ENCODE peak calls at places on chromosomes 11 and 22, in five cellular contexts. H is colonic mucosa, R is fibroblast of lung, F is body of pancreas, G is HFF-Myc. Z is an unnamed sample.

GRCh38 chr11:8192016-8192895 is 23.4 kb upstream of the RIC3 start:
- DNase-seq in H (peak; percentile 63), R (peak; percentile 72), F (peak; percentile 79), G (peak; percentile 44), Z (peak; percentile 63)

GRCh38 chr11:85941380-85941973 is 86.3 kb downstream of the CCDC83 start:
- DNase-seq in H (peak; percentile 39), R (peak; percentile 80), F (peak; percentile 57), G (no peak), Z (peak; percentile 74)

GRCh38 chr11:47282462-47282861 is 12.5 kb downstream of the MADD start:
- DNase-seq in H (no peak), R (no peak), F (no peak), G (no peak), Z (no peak)

GRCh38 chr11:110076388-110076965 is 16.7 kb upstream of the ZC3H12C start:
- DNase-seq in H (peak; percentile 78), R (no peak), F (no peak), G (no peak), Z (no peak)

GRCh38 chr22:21690401-21690801 is 24.6 kb downstream of the PPIL2 start:
- DNase-seq in H (no peak), R (no peak), F (peak; percentile 35), G (no peak), Z (no peak)

GRCh38 chr11:112290462-112290894 is 29.8 kb upstream of the PLET1 start:
- DNase-seq in H (no peak), R (peak; percentile 6), F (no peak), G (no peak), Z (no peak)

GRCh38 chr11:88543902-88544655 is 206.5 kb upstream of the CTSC start:
- DNase-seq in H (peak; percentile 84), R (peak; percentile 93), F (peak; percentile 82), G (peak; percentile 96), Z (peak; percentile 91)

GRCh38 chr11:46555269-46556054 is 38.4 kb downstream of the AMBRA1 start:
- DNase-seq in H (no peak), R (peak; percentile 12), F (no peak), G (no peak), Z (no peak)

GRCh38 chr22:35177811-35178210 is 79.5 kb upstream of the HMGXB4 start:
- DNase-seq in H (no peak), R (no peak), F (no peak), G (no peak), Z (no peak)

GRCh38 chr11:128500488-128500887 is 86.9 kb downstream of the ETS1 start:
- DNase-seq in H (no peak), R (no peak), F (no peak), G (no peak), Z (peak; percentile 62)

GRCh38 chr11:69708731-69709401 is 5.0 kb upstream of the FGF19 start:
- DNase-seq in H (no peak), R (no peak), F (no peak), G (no peak), Z (no peak)

GRCh38 chr11:93542753-93543246 is 391 bp downstream of the SMCO4 start:
- DNase-seq in H (peak; percentile 37), R (no peak), F (no peak), G (no peak), Z (no peak)

GRCh38 chr22:39205344-39206021 is 39.3 kb downstream of the PDGFB start:
- DNase-seq in H (no peak), R (peak; percentile 67), F (no peak), G (no peak), Z (peak; percentile 78)

GRCh38 chr11:73248526-73249185 is 23.5 kb upstream of the P2RY6 start:
- DNase-seq in H (no peak), R (no peak), F (no peak), G (no peak), Z (no peak)

GRCh38 chr11:75174781-75175370 is 24.0 kb downstream of the SLCO2B1 start:
- DNase-seq in H (no peak), R (no peak), F (no peak), G (no peak), Z (peak; percentile 34)

GRCh38 chr11:86869966-86870570 is 69.7 kb downstream of the PRSS23 start:
- DNase-seq in H (peak; percentile 60), R (peak; percentile 71), F (peak; percentile 70), G (peak; percentile 48), Z (peak; percentile 63)

GRCh38 chr11:72591785-72592490 is 82.3 kb downstream of the PDE2A start:
- DNase-seq in H (no peak), R (no peak), F (no peak), G (no peak), Z (no peak)

GRCh38 chr22:33871935-33872334 is 48.3 kb downstream of the LARGE1 start:
- DNase-seq in H (no peak), R (no peak), F (no peak), G (no peak), Z (peak; percentile 37)

GRCh38 chr11:34407121-34407813 is 31.5 kb upstream of the CAT start:
- DNase-seq in H (no peak), R (no peak), F (no peak), G (no peak), Z (no peak)

GRCh38 chr11:99979052-99979451 is 708.0 kb upstream of the ARHGAP42 start:
- DNase-seq in H (no peak), R (no peak), F (no peak), G (no peak), Z (no peak)

GRCh38 chr11:20933086-20933485 is 263.7 kb downstream of the NELL1 start:
- DNase-seq in H (no peak), R (no peak), F (no peak), G (no peak), Z (no peak)

GRCh38 chr22:45162531-45162930 is 1.2 kb upstream of the NUP50 start:
- DNase-seq in H (peak; percentile 22), R (peak; percentile 9), F (no peak), G (no peak), Z (no peak)

GRCh38 chr22:45159652-45160462 is 3.9 kb upstream of the NUP50 start:
- DNase-seq in H (peak; percentile 49), R (no peak), F (peak; percentile 60), G (no peak), Z (peak; percentile 38)

GRCh38 chr22:45155050-45155840 is 8.5 kb upstream of the NUP50 start:
- DNase-seq in H (no peak), R (peak; percentile 68), F (no peak), G (no peak), Z (peak; percentile 72)

GRCh38 chr22:45154383-45154782 is 9.3 kb upstream of the NUP50 start:
- DNase-seq in H (no peak), R (peak; percentile 11), F (no peak), G (no peak), Z (peak; percentile 67)

DNA sequence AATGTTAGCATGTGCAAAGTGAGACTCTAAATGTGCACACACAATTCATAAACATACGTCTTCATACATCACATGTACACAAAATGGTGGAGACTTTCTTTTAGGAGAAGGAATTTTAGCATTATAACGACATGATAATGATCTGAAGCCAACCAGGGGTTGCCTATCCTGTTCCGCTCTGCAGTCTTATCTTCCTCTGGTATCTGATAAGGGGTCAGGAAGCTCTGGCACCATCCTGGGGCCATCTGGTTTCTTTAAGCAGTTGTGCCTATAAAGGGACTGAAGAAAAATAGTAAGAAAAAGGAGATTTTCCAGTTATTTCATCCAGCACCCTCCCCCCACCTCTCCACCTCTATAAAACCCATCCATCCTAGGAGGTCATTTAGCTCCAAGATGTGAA is 5.8 kb upstream of the NUP50 start:
- DNase-seq in H (no peak), R (no peak), F (no peak), G (no peak), Z (no peak)
- TF ChIP-seq CTCF in H (no peak), R (no peak), F (no peak), G (no peak), Z (no peak)

GRCh38 chr11:133531450-133531849 is 851 bp downstream of the OPCML start:
- DNase-seq in H (no peak), R (no peak), F (no peak), G (no peak), Z (no peak)

GRCh38 chr11:133531971-133532651 is at the start of gene OPCML:
- DNase-seq in H (no peak), R (no peak), F (no peak), G (no peak), Z (no peak)

GRCh38 chr11:133530501-133530835 is 1.8 kb downstream of the OPCML start:
- DNase-seq in H (no peak), R (no peak), F (no peak), G (no peak), Z (no peak)

GRCh38 chr11:133526790-133527189 is 5.5 kb downstream of the OPCML start:
- DNase-seq in H (no peak), R (no peak), F (no peak), G (no peak), Z (no peak)

DNA sequence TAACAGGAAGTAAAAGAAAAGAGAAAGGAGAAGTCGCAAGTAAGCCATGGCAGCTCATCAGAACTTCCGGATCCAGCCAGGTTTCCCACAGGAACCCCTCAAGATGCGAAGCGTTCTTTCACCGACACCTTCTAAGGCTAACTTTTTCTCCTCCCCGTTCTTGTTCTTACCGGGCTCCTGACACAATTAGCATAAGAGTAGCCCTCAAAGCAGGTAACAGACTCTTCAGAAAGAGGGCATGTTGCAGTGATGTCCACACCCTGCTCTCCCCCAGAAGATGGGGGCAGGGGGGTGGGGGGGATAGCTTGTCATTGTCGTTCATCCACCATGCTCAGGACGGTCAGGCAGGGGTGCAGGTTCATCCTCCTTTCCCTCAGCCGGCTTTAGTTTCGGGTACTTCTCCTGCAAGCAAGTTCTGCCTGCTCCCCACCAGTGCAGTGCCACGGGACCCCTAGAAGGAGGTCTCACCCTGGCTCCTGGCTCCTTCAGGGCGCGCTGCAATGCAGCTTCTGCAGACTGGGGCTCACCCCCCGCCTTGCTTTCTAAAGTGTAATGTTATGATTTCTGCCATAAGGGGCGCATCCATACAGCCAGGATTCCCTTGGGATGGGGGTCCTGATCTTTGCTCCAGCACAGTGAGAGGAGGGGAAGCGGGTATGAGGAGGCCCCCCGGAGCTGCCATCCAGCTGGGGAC is 2.3 kb downstream of the OPCML start:
- DNase-seq in H (no peak), R (no peak), F (no peak), G (no peak), Z (no peak)
- TF ChIP-seq CTCF in H (no peak), R (no peak), F (no peak), G (no peak), Z (no peak)

DNA sequence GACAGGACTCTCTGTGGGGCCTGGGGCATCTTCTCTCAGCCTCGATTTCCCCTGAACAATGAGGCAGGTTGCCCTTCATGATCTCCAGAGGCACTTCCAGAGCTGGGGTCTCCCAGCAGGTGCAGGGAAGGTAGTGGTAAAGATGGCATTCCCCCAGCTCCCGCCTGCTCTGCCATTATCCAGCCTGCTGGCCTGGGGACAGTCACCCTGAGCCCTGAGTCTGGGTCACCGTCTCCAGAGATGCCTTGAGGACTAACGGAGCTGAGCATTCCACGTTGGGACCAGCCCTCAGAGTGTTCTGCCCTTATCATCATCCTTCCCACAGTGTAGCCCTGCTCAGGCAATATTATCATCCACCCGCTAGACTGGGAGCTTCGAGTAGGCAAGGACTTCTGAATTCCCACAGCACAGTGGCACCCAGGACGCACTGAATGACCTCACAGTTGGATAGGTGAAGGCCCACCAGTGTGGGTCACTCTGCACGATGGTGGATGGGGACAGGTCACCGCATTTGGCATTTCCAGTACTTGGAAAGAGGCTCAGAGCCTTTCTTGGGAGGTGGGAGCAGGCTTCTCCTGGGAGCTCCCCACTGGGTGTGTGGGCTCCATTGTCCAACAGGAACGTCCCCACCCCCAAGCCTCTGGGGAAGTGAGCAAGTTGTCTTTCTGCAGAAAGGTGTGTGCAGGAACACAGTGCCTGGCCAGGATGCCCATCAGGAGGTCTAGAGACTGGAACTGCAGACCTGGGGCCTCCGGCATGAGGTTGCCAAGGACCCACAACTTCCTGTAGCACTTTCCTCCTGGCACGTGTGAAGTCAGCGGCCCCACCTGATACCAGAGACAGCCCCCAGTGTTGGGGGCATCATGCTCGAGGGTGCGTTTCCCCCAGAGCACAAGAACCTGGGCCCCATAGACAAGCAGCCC is 51.4 kb upstream of the WNT7B start:
- DNase-seq in H (no peak), R (no peak), F (peak; percentile 9), G (no peak), Z (no peak)
- TF ChIP-seq CTCF in H (no peak), R (no peak), F (no peak), G (no peak), Z (no peak)

GRCh38 chr11:1011320-1011698 is 25.2 kb downstream of the MUC6 start:
- DNase-seq in H (no peak), R (no peak), F (peak; percentile 77), G (no peak), Z (no peak)
- TF ChIP-seq CTCF in H (no peak), R (no peak), F (no peak), G (no peak), Z (no peak)

Z was measured in IMR-90.